ENCODE peak calls at places on chromosomes 7 and 10, in four cellular contexts. V is lower lobe of right lung, J is K562, N is DND-41. T is an unnamed sample.

GRCh38 chr10:116122664-116123063 is 150.3 kb downstream of the GFRA1 start:
- DNase-seq in V (no peak), J (no peak), N (no peak), T (no peak)

GRCh38 chr10:104255244-104255981 is 721 bp downstream of the GSTO1 start:
- DNase-seq in V (no peak), J (no peak), N (peak; percentile 21), T (peak; percentile 60)

GRCh38 chr7:29723599-29723998 is 82.7 kb upstream of the WIPF3 start:
- DNase-seq in V (no peak), J (no peak), N (no peak), T (peak; percentile 72)

GRCh38 chr7:35825984-35826383 is 25.1 kb downstream of the SEPTIN7 start:
- DNase-seq in V (no peak), J (no peak), N (no peak), T (no peak)

GRCh38 chr10:108465871-108466641 is 1301.5 kb upstream of the SORCS1 start:
- DNase-seq in V (peak; percentile 55), J (no peak), N (no peak), T (peak; percentile 20)

GRCh38 chr10:113476191-113476590 is 76.7 kb upstream of the HABP2 start:
- DNase-seq in V (no peak), J (no peak), N (no peak), T (no peak)

GRCh38 chr7:47088329-47089067 is 493.4 kb downstream of the TNS3 start:
- DNase-seq in V (peak; percentile 55), J (peak; percentile 65), N (peak; percentile 30), T (peak; percentile 86)

GRCh38 chr7:130560972-130561371 is 69.1 kb downstream of the MEST start:
- DNase-seq in V (no peak), J (no peak), N (no peak), T (peak; percentile 62)

GRCh38 chr7:95871078-95871848 is 98.9 kb downstream of the DYNC1I1 start:
- DNase-seq in V (no peak), J (peak; percentile 49), N (peak; percentile 33), T (peak; percentile 65)

GRCh38 chr10:72697711-72698110 is 5.8 kb downstream of the MCU start:
- DNase-seq in V (no peak), J (no peak), N (no peak), T (peak; percentile 42)

GRCh38 chr7:107560898-107561516 is 2.7 kb downstream of the COG5 start:
- DNase-seq in V (no peak), J (no peak), N (peak; percentile 31), T (no peak)

GRCh38 chr7:34219153-34219552 is 313.8 kb downstream of the BMPER start:
- DNase-seq in V (no peak), J (no peak), N (no peak), T (no peak)

GRCh38 chr7:72080349-72080766 is 331.8 kb downstream of the CALN1 start:
- DNase-seq in V (no peak), J (no peak), N (no peak), T (no peak)

GRCh38 chr7:45182856-45183710 is 25.5 kb downstream of the RAMP3 start:
- DNase-seq in V (peak; percentile 30), J (no peak), N (no peak), T (no peak)

GRCh38 chr10:94042001-94042813 is 48.5 kb downstream of the PLCE1 start:
- DNase-seq in V (no peak), J (no peak), N (no peak), T (peak; percentile 76)

GRCh38 chr10:9382199-9382598 is 1327.7 kb downstream of the GATA3 start:
- DNase-seq in V (no peak), J (no peak), N (no peak), T (peak; percentile 63)

GRCh38 chr7:155858521-155859061 is 46.3 kb upstream of the SHH start:
- DNase-seq in V (no peak), J (no peak), N (no peak), T (no peak)

GRCh38 chr10:122276611-122277205 is 5.6 kb downstream of the BTBD16 start:
- DNase-seq in V (no peak), J (peak; percentile 53), N (no peak), T (peak; percentile 56)

GRCh38 chr10:80261316-80262030 is 28.0 kb downstream of the MAT1A start:
- DNase-seq in V (no peak), J (peak; percentile 14), N (no peak), T (no peak)

GRCh38 chr7:98400538-98401427 is at the start of gene BAIAP2L1:
- DNase-seq in V (peak; percentile 93), J (peak; percentile 100), N (no peak), T (peak; percentile 72)

GRCh38 chr10:34080485-34081346 is 734.4 kb downstream of the PARD3 start:
- DNase-seq in V (no peak), J (no peak), N (no peak), T (peak; percentile 41)

GRCh38 chr10:6300106-6300783 is 97.5 kb downstream of the PFKFB3 start:
- DNase-seq in V (no peak), J (no peak), N (peak; percentile 47), T (peak; percentile 26)

GRCh38 chr7:84070770-84071169 is 123.8 kb downstream of the SEMA3A start:
- DNase-seq in V (no peak), J (no peak), N (no peak), T (no peak)

GRCh38 chr7:132249591-132249971 is 326.7 kb downstream of the PLXNA4 start:
- DNase-seq in V (no peak), J (no peak), N (no peak), T (peak; percentile 58)

GRCh38 chr7:94649313-94649924 is 6.5 kb downstream of the SGCE start:
- DNase-seq in V (no peak), J (no peak), N (no peak), T (no peak)

GRCh38 chr7:7720750-7721621 is 2.6 kb upstream of the RPA3 start:
- DNase-seq in V (no peak), J (no peak), N (no peak), T (no peak)

GRCh38 chr7:14219125-14219524 is 229.7 kb upstream of the ETV1 start:
- DNase-seq in V (no peak), J (no peak), N (no peak), T (peak; percentile 22)

GRCh38 chr10:114504769-114505579 is 100.7 kb upstream of the AFAP1L2 start:
- DNase-seq in V (no peak), J (no peak), N (no peak), T (no peak)

GRCh38 chr7:72334066-72334465 is 78.1 kb downstream of the CALN1 start:
- DNase-seq in V (no peak), J (peak; percentile 24), N (no peak), T (no peak)

GRCh38 chr10:118499186-118499585 is 96.3 kb downstream of the PRLHR start:
- DNase-seq in V (no peak), J (no peak), N (no peak), T (no peak)

GRCh38 chr7:102412548-102412947 is 16.4 kb downstream of the PRKRIP1 start:
- DNase-seq in V (no peak), J (peak; percentile 66), N (no peak), T (no peak)

GRCh38 chr10:91681361-91682276 is 48.7 kb upstream of the PPP1R3C start:
- DNase-seq in V (no peak), J (no peak), N (no peak), T (peak; percentile 23)

GRCh38 chr7:151351027-151351426 is 9.4 kb downstream of the NUB1 start:
- DNase-seq in V (no peak), J (peak; percentile 65), N (peak; percentile 45), T (no peak)

GRCh38 chr7:102967798-102968197 is 55.0 kb downstream of the LRRC17 start:
- DNase-seq in V (no peak), J (no peak), N (no peak), T (peak; percentile 71)

GRCh38 chr10:4127518-4128315 is 342.7 kb upstream of the KLF6 start:
- DNase-seq in V (no peak), J (no peak), N (no peak), T (no peak)

DNA sequence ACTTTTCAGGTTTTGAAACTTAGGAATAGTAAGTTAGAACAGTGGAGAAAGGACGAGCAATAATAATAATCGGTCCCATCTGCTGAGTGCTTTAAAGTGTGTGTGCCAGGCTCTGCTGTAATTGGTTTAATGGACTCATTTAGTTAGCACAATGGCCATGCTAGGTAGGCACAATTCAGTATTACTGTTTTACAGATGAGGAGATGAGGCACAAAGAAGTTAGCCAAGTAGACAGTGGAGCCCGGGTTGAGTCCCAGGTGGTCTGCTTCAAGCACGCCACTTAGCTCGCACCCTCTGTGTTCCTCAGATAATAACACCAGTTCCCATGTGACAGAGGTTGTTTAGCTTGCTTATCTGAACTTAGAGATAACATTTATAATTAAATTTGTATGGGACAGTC is 101.6 kb upstream of the GJD4 start:
- DNase-seq in V (no peak), J (no peak), N (no peak), T (no peak)
- H3K36me3 ChIP-seq in V (peaks cover 4% of the 10 kb centered on the region), J (peaks cover 12% of the 10 kb centered on the region), N (no peaks in the 10 kb centered on the region), T (no peaks in the 10 kb centered on the region)

GRCh38 chr10:49762566-49762877 is 399 bp upstream of the OGDHL start:
- DNase-seq in V (no peak), J (no peak), N (no peak), T (no peak)

GRCh38 chr10:49761201-49761788 is 828 bp downstream of the OGDHL start:
- DNase-seq in V (no peak), J (peak; percentile 7), N (no peak), T (no peak)

GRCh38 chr10:49760789-49761188 is 1.3 kb downstream of the OGDHL start:
- DNase-seq in V (no peak), J (no peak), N (no peak), T (no peak)

GRCh38 chr10:49759787-49760551 is 2.2 kb downstream of the OGDHL start:
- DNase-seq in V (no peak), J (no peak), N (no peak), T (no peak)

GRCh38 chr10:49761789-49762565 is at the start of gene OGDHL:
- DNase-seq in V (no peak), J (peak; percentile 98), N (peak; percentile 77), T (peak; percentile 94)
- H3K27me3 ChIP-seq in V (peaks cover 32% of the 10 kb centered on the region), J (peaks cover 2% of the 10 kb centered on the region), N (no peaks in the 10 kb centered on the region), T (peaks cover 7% of the 10 kb centered on the region)

GRCh38 chr7:64888901-64889685 is 14.0 kb upstream of the ZNF273 start:
- DNase-seq in V (peak; percentile 71), J (no peak), N (no peak), T (peak; percentile 34)

GRCh38 chr7:64888561-64888900 is 14.5 kb upstream of the ZNF273 start:
- DNase-seq in V (no peak), J (no peak), N (no peak), T (no peak)

GRCh38 chr7:64889686-64890162 is 13.3 kb upstream of the ZNF273 start:
- DNase-seq in V (no peak), J (no peak), N (no peak), T (no peak)

GRCh38 chr7:64886956-64887545 is 16.0 kb upstream of the ZNF273 start:
- DNase-seq in V (no peak), J (no peak), N (no peak), T (no peak)

GRCh38 chr7:64887756-64888508 is 15.1 kb upstream of the ZNF273 start:
- DNase-seq in V (peak; percentile 61), J (no peak), N (no peak), T (peak; percentile 41)
- H3K4me3 ChIP-seq in V (peak overlapping the region; percentile 60), J (no peak overlapping the region), N (no peak overlapping the region), T (peak overlapping the region; percentile 33)

DNA sequence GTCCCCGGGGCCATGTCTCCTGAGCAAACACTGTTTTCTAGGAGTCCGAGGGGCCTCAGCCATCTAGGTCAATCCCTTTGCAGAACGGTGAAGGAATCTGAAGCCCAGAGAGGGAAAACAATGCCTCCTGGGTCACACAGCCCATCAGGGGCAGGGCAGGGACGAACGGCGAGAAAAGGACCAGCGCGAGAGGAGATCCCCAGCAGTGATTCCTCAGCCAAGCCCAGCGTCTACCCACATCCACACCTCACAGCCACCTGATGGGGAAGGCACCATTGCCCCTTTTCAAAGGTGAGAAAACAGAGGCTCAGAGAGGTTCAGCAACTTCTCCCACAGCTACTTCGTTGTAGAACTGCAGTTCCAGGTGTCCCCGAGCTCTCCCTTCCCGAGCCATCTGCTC is 17.9 kb upstream of the PSMG3 start:
- DNase-seq in V (no peak), J (no peak), N (no peak), T (no peak)
- H3K36me3 ChIP-seq in V (no peaks in the 10 kb centered on the region), J (no peaks in the 10 kb centered on the region), N (no peaks in the 10 kb centered on the region), T (no peaks in the 10 kb centered on the region)

GRCh38 chr10:43849551-43849950 is 200.9 kb upstream of the ZNF32 start:
- DNase-seq in V (no peak), J (no peak), N (no peak), T (no peak)
- H3K27me3 ChIP-seq in V (no peaks in the 10 kb centered on the region), J (peaks cover 2% of the 10 kb centered on the region), N (no peaks in the 10 kb centered on the region), T (no peaks in the 10 kb centered on the region)

T was measured in cardiac muscle cell.